ENCODE peak calls at places on chromosomes 6 and 20, in four cellular contexts. B is stimulated activated CD8-positive, alpha-beta memory T cell treated with anti-CD3 and anti-CD28 coated beads, Interleukin-15, amount 100 ng/mL, for 24 hours; A is ELF-1; Q is GF-D8. H is an unnamed sample.

GRCh38 chr20:61628901-61629300 is 376.8 kb downstream of the CDH4 start:
- DNase-seq in B (no peak), Q (no peak), A (peak), H (peak)

GRCh38 chr6:22298393-22299010 is 1.7 kb upstream of the PRL start:
- DNase-seq in B (no peak), Q (no peak), A (no peak), H (no peak)

GRCh38 chr6:45681860-45682488 is 304.2 kb upstream of the SUPT3H start:
- DNase-seq in B (no peak), A (peak), Q (no peak), H (no peak)

GRCh38 chr20:18567739-18568091 is 483 bp downstream of the SMIM26 start:
- DNase-seq in B (no peak), Q (no peak), A (no peak), H (no peak)

GRCh38 chr6:105991561-105992314 is 94.4 kb upstream of the PRDM1 start:
- DNase-seq in B (no peak), A (peak), Q (no peak), H (peak)

GRCh38 chr6:36381502-36382389 is 5.7 kb downstream of the ETV7 start:
- DNase-seq in Q (no peak), A (no peak), B (no peak), H (no peak)

GRCh38 chr20:62980380-62980960 is 26.3 kb downstream of the BHLHE23 start:
- DNase-seq in Q (no peak), B (no peak), A (no peak), H (no peak)

GRCh38 chr6:42532038-42532669 is 31.7 kb upstream of the UBR2 start:
- DNase-seq in A (no peak), B (no peak), Q (peak), H (peak)

GRCh38 chr6:1832844-1833787 is 223.4 kb downstream of the FOXC1 start:
- DNase-seq in B (no peak), Q (no peak), A (no peak), H (no peak)

H was measured in neural progenitor cell.